ENCODE peak calls at places on chromosomes 7 and 10, in seven cellular contexts. V is IMR-90, D is GM12865, E is upper lobe of right lung, H is ascending aorta, Q is fibroblast of pulmonary artery, B is lower lobe of right lung. O is an unnamed sample.

GRCh38 chr10:42754155-42755027 is 28.2 kb upstream of the BMS1 start:
- DNase-seq in V (no peak), D (no peak), E (peak), H (no peak), Q (peak), B (peak), O (no peak)

GRCh38 chr10:118568327-118568848 is 27.1 kb downstream of the PRLHR start:
- DNase-seq in V (peak), D (peak), E (no peak), H (no peak), Q (peak), B (no peak), O (peak)

GRCh38 chr10:91558473-91558872 is 74.4 kb downstream of the PPP1R3C start:
- DNase-seq in V (no peak), D (no peak), E (no peak), H (no peak), Q (no peak), B (no peak), O (no peak)

GRCh38 chr10:79285315-79286185 is 61.7 kb upstream of the PPIF start:
- DNase-seq in V (no peak), D (peak), E (no peak), H (no peak), Q (no peak), B (no peak), O (no peak)

GRCh38 chr7:94145602-94146001 is 141.4 kb upstream of the BET1 start:
- DNase-seq in V (peak), D (no peak), E (no peak), H (no peak), Q (peak), B (no peak), O (peak)

GRCh38 chr10:60816624-60817023 is 38.3 kb downstream of the CDK1 start:
- DNase-seq in V (peak), D (peak), E (no peak), H (no peak), Q (peak), B (no peak), O (peak)

GRCh38 chr7:99000904-99001442 is 122.6 kb downstream of the TRRAP start:
- DNase-seq in V (no peak), D (no peak), E (no peak), H (no peak), Q (no peak), B (no peak), O (peak)

GRCh38 chr10:110508806-110509544 is 11.3 kb downstream of the DUSP5 start:
- DNase-seq in V (no peak), D (no peak), E (no peak), H (no peak), Q (no peak), B (no peak), O (no peak)

GRCh38 chr10:6561552-6561951 is 18.5 kb downstream of the PRKCQ start:
- DNase-seq in V (no peak), D (no peak), E (no peak), H (no peak), Q (no peak), B (no peak), O (no peak)

GRCh38 chr10:6382081-6382480 is 179.3 kb downstream of the PFKFB3 start:
- DNase-seq in V (peak), D (peak), E (no peak), H (no peak), Q (peak), B (no peak), O (peak)

GRCh38 chr10:8179081-8179480 is 124.6 kb downstream of the GATA3 start:
- DNase-seq in V (no peak), D (no peak), E (no peak), H (no peak), Q (no peak), B (no peak), O (no peak)

GRCh38 chr10:89301721-89302445 is at the start of gene IFIT2:
- DNase-seq in V (peak), D (peak), E (no peak), H (no peak), Q (peak), B (no peak), O (peak)

GRCh38 chr7:73824986-73825385 is 5.8 kb upstream of the CLDN4 start:
- DNase-seq in V (no peak), D (no peak), E (peak), H (no peak), Q (no peak), B (no peak), O (no peak)

GRCh38 chr10:125983161-125983560 is 86.8 kb downstream of the FANK1 start:
- DNase-seq in V (no peak), D (no peak), E (no peak), H (no peak), Q (no peak), B (no peak), O (peak)

GRCh38 chr10:132394936-132395703 is 1.9 kb upstream of the PWWP2B start:
- DNase-seq in V (no peak), D (no peak), E (no peak), H (no peak), Q (no peak), B (peak), O (no peak)

GRCh38 chr7:157302314-157302711 is 34.5 kb upstream of the DNAJB6 start:
- DNase-seq in V (peak), D (peak), E (peak), H (peak), Q (no peak), B (peak), O (peak)

GRCh38 chr10:20817116-20817515 is 80.0 kb downstream of the NEBL start:
- DNase-seq in V (no peak), D (no peak), E (no peak), H (no peak), Q (no peak), B (no peak), O (no peak)

GRCh38 chr10:101694056-101694673 is 805 bp downstream of the FBXW4 start:
- DNase-seq in V (peak), D (peak), E (peak), H (no peak), Q (peak), B (peak), O (peak)

GRCh38 chr7:142935941-142936565 is 2.5 kb upstream of the TRPV5 start:
- DNase-seq in V (no peak), D (no peak), E (no peak), H (no peak), Q (no peak), B (no peak), O (no peak)

GRCh38 chr7:75623390-75624133 is 115.2 kb downstream of the HIP1 start:
- DNase-seq in V (peak), D (no peak), E (peak), H (no peak), Q (peak), B (peak), O (peak)

GRCh38 chr7:26555971-26556830 is 264.5 kb downstream of the SNX10 start:
- DNase-seq in V (no peak), D (no peak), E (no peak), H (no peak), Q (no peak), B (no peak), O (no peak)

GRCh38 chr10:69344591-69345244 is 66.4 kb downstream of the HK1 start:
- DNase-seq in V (no peak), D (peak), E (no peak), H (no peak), Q (no peak), B (no peak), O (no peak)

GRCh38 chr10:98664329-98665042 is 217.8 kb upstream of the HPS1 start:
- DNase-seq in V (peak), D (peak), E (no peak), H (no peak), Q (peak), B (no peak), O (peak)

GRCh38 chr7:151431281-151431767 is 8.6 kb downstream of the CRYGN start:
- DNase-seq in V (no peak), D (no peak), E (peak), H (no peak), Q (no peak), B (no peak), O (no peak)

GRCh38 chr10:356452-356851 is 221.2 kb downstream of the ZMYND11 start:
- DNase-seq in V (no peak), D (peak), E (no peak), H (no peak), Q (no peak), B (no peak), O (no peak)

GRCh38 chr7:41573017-41573416 is 129.9 kb downstream of the INHBA start:
- DNase-seq in V (peak), D (no peak), E (no peak), H (no peak), Q (peak), B (no peak), O (no peak)

GRCh38 chr10:49612513-49613159 is 1.2 kb upstream of the CHAT start:
- DNase-seq in V (no peak), D (no peak), E (peak), H (no peak), Q (no peak), B (no peak), O (no peak)

GRCh38 chr7:128020161-128020560 is 11.1 kb downstream of the LRRC4 start:
- DNase-seq in V (no peak), D (peak), E (no peak), H (no peak), Q (no peak), B (no peak), O (no peak)

GRCh38 chr10:36736311-36736710 is 389.1 kb upstream of the ANKRD30A start:
- DNase-seq in V (no peak), D (no peak), E (no peak), H (no peak), Q (no peak), B (no peak), O (no peak)

GRCh38 chr10:57986422-57986821 is 281.3 kb downstream of the IPMK start:
- DNase-seq in V (no peak), D (no peak), E (no peak), H (no peak), Q (no peak), B (no peak), O (no peak)

GRCh38 chr10:106551501-106551900 is 613.0 kb downstream of the SORCS1 start:
- DNase-seq in V (no peak), D (no peak), E (no peak), H (no peak), Q (no peak), B (no peak), O (no peak)

GRCh38 chr10:78831457-78831856 is 237.3 kb upstream of the ZMIZ1 start:
- DNase-seq in V (no peak), D (no peak), E (no peak), H (no peak), Q (no peak), B (no peak), O (peak)

DNA sequence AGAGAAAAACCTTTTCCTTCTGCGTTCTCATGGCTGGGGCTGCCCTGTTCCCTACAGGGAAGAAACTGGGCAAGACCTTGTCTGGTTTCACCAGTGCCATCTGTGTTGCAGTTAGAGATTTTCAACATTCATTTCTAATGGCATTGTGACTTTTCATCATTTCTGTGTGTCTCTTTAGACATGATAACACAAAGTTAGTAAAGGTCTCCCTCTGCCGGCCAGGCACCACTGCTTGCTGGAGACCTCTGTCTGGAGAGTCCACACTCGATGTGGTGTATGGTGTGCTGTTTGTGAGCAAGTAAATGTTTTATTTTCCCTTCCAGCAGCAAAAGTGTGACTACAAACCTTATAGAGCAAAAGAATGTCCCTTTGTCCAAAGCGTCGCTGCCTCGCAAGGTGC is 213.5 kb downstream of the PAXIP1 start:
- DNase-seq in V (no peak), D (no peak), E (no peak), H (no peak), Q (no peak), B (no peak), O (no peak)
- TF ChIP-seq CTCF in V (no peak), D (peak), E (peak), H (no peak), Q (no peak), B (no peak), O (no peak)

GRCh38 chr10:15684768-15685167 is 35.0 kb downstream of the ITGA8 start:
- DNase-seq in V (no peak), D (peak), E (no peak), H (no peak), Q (no peak), B (no peak), O (no peak)
- TF ChIP-seq CTCF in V (no peak), D (no peak), E (no peak), H (no peak), Q (no peak), B (no peak), O (no peak)

GRCh38 chr10:80571352-80571751 is 33.6 kb downstream of the SH2D4B start:
- DNase-seq in V (no peak), D (no peak), E (no peak), H (no peak), Q (no peak), B (no peak), O (no peak)

GRCh38 chr10:80568306-80568705 is 30.6 kb downstream of the SH2D4B start:
- DNase-seq in V (no peak), D (no peak), E (no peak), H (no peak), Q (no peak), B (no peak), O (no peak)

GRCh38 chr10:80569131-80569895 is 31.6 kb downstream of the SH2D4B start:
- DNase-seq in V (no peak), D (no peak), E (no peak), H (no peak), Q (no peak), B (no peak), O (no peak)

DNA sequence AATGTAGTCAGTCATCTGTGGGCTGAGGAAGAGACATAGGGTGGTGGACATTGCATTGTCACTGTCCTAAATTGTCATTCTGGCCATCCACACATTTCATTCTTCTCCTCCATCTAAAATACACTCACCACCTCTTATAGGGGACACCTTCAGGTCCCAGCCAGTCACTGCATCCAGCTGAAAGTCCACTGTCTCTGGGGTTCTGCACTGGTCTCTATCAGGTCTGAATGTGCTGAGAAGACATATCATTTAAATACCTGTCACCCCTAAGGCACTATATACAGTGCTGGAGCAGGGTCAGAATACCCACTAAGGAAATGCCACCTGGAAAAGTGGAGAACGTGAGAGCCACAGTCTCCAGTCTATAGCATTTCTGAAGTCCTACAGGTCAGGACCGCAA is 29.6 kb downstream of the SH2D4B start:
- DNase-seq in V (no peak), D (no peak), E (no peak), H (no peak), Q (no peak), B (no peak), O (no peak)
- TF ChIP-seq CTCF in V (no peak), D (peak), E (no peak), H (no peak), Q (no peak), B (no peak), O (no peak)

GRCh38 chr10:82934429-82934828 is 1059.4 kb downstream of the NRG3 start:
- DNase-seq in V (no peak), D (peak), E (no peak), H (no peak), Q (peak), B (no peak), O (no peak)
- TF ChIP-seq CTCF in V (no peak), D (peak), E (no peak), H (no peak), Q (no peak), B (no peak), O (peak)

GRCh38 chr10:104617831-104618230 is 23.3 kb upstream of the SORCS3 start:
- DNase-seq in V (no peak), D (no peak), E (no peak), H (no peak), Q (no peak), B (no peak), O (no peak)

GRCh38 chr10:104612577-104613205 is 28.4 kb upstream of the SORCS3 start:
- DNase-seq in V (no peak), D (no peak), E (no peak), H (no peak), Q (no peak), B (no peak), O (no peak)

GRCh38 chr10:104614245-104614831 is 26.8 kb upstream of the SORCS3 start:
- DNase-seq in V (peak), D (peak), E (no peak), H (no peak), Q (peak), B (no peak), O (no peak)
- TF ChIP-seq CTCF in V (peak), D (peak), E (peak), H (no peak), Q (peak), B (peak), O (peak)

DNA sequence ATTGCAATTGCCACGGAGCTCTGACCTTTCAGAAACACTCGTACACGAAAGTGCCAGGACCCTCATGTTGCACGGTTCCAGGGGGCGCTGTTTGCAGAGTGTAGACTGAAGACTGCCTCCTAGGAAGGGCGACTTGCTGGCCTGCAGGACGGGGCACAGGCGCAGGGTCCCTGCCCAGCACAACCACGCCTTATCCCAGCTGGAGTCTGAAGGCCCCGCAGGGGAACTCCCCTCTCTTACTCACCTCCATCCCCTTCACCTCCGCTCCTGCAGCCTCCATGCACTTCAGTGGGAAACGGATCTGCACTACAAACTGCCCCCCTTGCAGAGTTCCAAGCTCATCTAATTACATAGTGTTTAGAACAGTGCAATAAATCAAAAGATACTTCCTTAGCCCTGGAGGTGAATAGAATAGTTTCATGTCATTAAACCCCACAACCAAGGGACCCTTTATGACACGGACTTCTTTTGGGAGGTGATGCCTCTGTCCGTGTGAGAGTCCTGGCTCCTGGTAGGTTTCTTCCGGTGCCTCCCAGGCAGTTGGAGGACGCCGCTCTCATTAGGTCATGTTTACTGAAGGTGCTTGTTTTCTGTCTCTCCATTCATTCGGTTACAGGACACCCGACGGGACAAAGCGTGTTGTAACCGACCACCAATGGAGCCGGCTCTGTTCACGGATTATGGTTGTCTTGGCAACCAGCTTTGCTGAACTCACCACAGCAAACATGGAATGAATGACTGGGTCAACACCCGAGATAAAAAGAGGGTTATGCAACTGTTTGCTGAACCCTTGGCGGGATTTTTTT is 262.2 kb downstream of the BAMBI start:
- DNase-seq in V (peak), D (no peak), E (peak), H (no peak), Q (peak), B (peak), O (peak)
- TF ChIP-seq CTCF in V (no peak), D (no peak), E (peak), H (no peak), Q (peak), B (no peak), O (peak)

GRCh38 chr7:145848691-145849090 is 267.9 kb upstream of the CNTNAP2 start:
- DNase-seq in V (no peak), D (no peak), E (no peak), H (no peak), Q (no peak), B (no peak), O (no peak)
- TF ChIP-seq CTCF in V (no peak), D (no peak), E (peak), H (no peak), Q (no peak), B (peak), O (no peak)

GRCh38 chr10:13416760-13417159 is 68.7 kb upstream of the SEPHS1 start:
- DNase-seq in V (no peak), D (peak), E (no peak), H (no peak), Q (no peak), B (no peak), O (no peak)

GRCh38 chr10:13412894-13413293 is 64.8 kb upstream of the SEPHS1 start:
- DNase-seq in V (no peak), D (no peak), E (no peak), H (no peak), Q (no peak), B (no peak), O (no peak)

GRCh38 chr10:13414137-13414536 is 66.0 kb upstream of the SEPHS1 start:
- DNase-seq in V (no peak), D (no peak), E (no peak), H (no peak), Q (no peak), B (no peak), O (no peak)

GRCh38 chr10:13417459-13418126 is 69.5 kb upstream of the SEPHS1 start:
- DNase-seq in V (no peak), D (no peak), E (no peak), H (no peak), Q (no peak), B (no peak), O (no peak)

DNA sequence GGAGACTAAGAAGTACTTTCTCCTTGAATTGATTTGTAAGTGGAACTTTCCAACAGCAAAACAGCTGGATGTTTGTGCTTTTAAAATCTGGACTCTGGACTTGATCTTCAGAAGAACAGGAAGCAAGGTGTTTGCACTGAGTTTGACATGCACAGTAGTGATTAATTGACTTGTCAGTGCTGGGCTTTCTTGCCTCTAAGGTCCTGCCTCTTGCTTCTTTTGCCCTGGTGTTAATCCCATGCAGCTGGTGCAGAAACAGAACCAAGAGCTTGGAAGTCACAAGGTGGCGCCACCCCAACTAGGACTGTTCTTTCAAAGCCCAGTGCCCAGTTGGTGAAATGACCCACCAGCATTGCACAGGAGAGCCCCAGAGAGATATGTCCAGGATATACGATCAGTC is 66.8 kb upstream of the SEPHS1 start:
- DNase-seq in V (no peak), D (peak), E (no peak), H (no peak), Q (peak), B (no peak), O (peak)
- TF ChIP-seq CTCF in V (peak), D (peak), E (peak), H (no peak), Q (peak), B (peak), O (peak)

O was measured in AG10803.